ENCODE peak calls at places on chromosomes 13 and 19, in four cellular contexts. A is foreskin keratinocyte, R is heart right ventricle, H is transverse colon. N is an unnamed sample. For H3K4me1, the result is how much of the 10 kb centered on the place peaks cover.

GRCh38 chr13:75362026-75362425 is 119.9 kb downstream of the TBC1D4 start:
- DNase-seq in A (no peak), R (no peak), H (no peak), N (no peak)

GRCh38 chr13:48798180-48798579 is 144.5 kb downstream of the CYSLTR2 start:
- DNase-seq in A (no peak), H (no peak), R (no peak), N (no peak)

GRCh38 chr13:89163081-89163480 is 1491.9 kb downstream of the SLITRK5 start:
- DNase-seq in A (no peak), R (no peak), H (no peak), N (no peak)

GRCh38 chr13:102948006-102948405 is 102.2 kb downstream of the ERCC5 start:
- DNase-seq in H (no peak), R (peak), A (no peak), N (no peak)

GRCh38 chr19:1967087-1967608 is 26.2 kb downstream of the CSNK1G2 start:
- DNase-seq in R (no peak), H (no peak), A (no peak), N (no peak)

GRCh38 chr13:74097116-74097515 is 37.1 kb downstream of the KLF12 start:
- DNase-seq in A (no peak), R (no peak), H (no peak), N (no peak)

GRCh38 chr19:47729468-47729798 is 15.9 kb upstream of the NOP53 start:
- DNase-seq in A (peak), R (peak), H (peak), N (peak)

GRCh38 chr13:23069571-23069970 is 111.2 kb upstream of the SGCG start:
- DNase-seq in H (no peak), R (no peak), A (peak), N (no peak)

GRCh38 chr19:33646306-33646705 is 24.6 kb downstream of the CHST8 start:
- DNase-seq in R (no peak), H (no peak), A (no peak), N (no peak)

GRCh38 chr19:2634228-2634951 is 68.1 kb downstream of the GNG7 start:
- DNase-seq in R (no peak), A (no peak), H (no peak), N (no peak)

GRCh38 chr13:100636004-100636403 is 38.6 kb downstream of the TMTC4 start:
- DNase-seq in H (no peak), R (no peak), A (no peak), N (no peak)

GRCh38 chr19:52603558-52604207 is 33.6 kb downstream of the ZNF701 start:
- DNase-seq in A (no peak), R (no peak), H (no peak), N (no peak)

GRCh38 chr19:49824662-49825061 is 6.6 kb downstream of the MED25 start:
- DNase-seq in R (no peak), A (no peak), H (no peak), N (no peak)

GRCh38 chr13:77409412-77409811 is 82.5 kb upstream of the MYCBP2 start:
- DNase-seq in A (no peak), R (no peak), H (no peak), N (no peak)

GRCh38 chr13:80342541-80343371 is 1.8 kb upstream of the SPRY2 start:
- DNase-seq in A (no peak), H (peak), R (peak), N (peak)

GRCh38 chr13:21124853-21125252 is 51.5 kb downstream of the SKA3 start:
- DNase-seq in A (no peak), H (no peak), R (no peak), N (no peak)

DNA sequence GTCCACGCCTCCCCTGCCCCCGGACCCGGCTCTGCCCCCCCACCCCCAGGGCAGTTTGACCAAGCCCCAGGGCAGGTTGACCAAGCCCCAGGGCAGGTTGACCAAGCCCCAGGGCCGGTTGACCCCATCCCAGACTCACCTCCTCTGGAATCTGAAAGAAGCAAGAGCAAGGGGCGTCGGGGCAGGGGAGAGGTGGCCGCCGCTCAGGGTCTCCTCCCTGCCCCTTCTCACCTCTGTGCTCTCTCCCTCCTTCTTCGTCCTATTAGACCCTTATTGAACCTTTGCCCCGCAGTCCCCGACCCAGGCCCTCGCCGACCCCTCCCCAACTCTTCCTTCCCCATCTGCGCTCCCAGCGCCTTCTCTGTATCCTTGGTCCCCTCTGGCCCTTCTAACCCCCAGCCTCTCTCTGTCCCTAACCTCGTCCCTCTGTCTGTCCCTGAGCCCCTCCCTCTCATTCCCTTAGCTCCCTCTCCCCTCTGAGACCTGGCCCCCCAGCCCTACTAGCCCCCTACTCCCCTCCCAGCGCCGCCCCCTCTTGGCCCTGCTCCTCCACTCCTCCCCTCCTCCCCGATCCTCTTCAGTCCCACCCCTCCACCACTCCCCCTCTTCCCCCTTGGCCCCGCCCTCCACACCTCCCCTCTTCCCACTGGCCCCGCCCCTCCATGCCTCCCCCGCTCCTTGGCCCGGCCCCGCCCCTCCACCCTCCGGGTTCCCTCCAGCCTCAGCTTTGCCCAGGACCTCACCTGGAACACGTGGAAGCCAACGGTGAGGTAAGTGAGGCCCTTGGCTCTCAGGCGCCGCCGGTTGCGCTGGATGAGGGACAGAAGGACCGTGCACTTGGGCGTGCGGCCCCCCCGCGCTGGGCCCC is 7.6 kb downstream of the CAPN12 start:
- DNase-seq in H (peak), R (peak), A (no peak), N (peak)
- H3K4me1 ChIP-seq in H (under half), R (under half), A (under half), N (under half)

DNA sequence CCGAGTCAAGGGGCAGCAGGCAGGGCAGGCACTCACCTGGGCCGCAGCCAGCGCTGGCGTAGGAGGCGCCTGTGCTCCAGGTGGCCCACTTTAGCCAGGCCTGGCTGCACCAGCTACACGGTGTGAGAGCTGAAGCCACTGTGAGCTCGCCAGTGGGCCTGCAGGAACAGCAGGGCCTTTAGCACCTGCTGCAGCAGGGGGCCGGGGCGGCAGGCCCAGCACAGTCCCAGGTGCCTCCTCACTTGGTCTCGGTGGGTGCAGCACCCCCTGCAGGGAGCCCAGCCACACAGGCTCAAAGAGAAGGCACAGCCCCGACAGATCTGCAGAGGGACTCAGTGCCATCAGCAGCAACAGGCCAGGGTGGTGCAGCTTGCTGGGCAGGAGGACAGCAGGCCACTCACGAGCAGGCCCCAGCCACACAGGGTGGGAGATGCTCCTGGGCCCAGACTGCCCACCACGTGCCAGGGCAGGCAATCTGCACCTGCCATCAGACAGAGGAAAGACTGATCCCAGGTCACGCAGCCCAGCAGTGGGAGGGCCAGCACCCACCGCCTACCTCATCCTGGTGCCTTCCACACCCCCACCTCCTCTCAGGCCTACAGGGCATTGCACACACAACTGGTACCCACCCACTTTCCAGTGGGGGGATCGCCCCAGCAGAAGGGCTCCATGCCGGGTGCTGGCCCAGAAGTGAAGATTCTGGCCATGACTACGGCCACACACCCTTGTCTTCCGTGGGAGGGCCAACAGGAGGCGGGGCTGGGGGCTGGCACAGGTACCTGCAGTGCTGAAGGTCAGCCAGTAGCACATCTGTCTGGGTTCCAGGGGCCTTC is 15.8 kb downstream of the ARHGAP33 start:
- DNase-seq in H (no peak), A (no peak), R (no peak), N (no peak)
- TF ChIP-seq CTCF in H (no peak), A (peak), R (no peak), N (no peak)

GRCh38 chr19:55488986-55489710 is 912 bp downstream of the SSC5D start:
- DNase-seq in R (no peak), H (no peak), A (no peak), N (no peak)

GRCh38 chr19:55487884-55488687 is at the start of gene SSC5D:
- DNase-seq in R (no peak), H (no peak), A (no peak), N (peak)

GRCh38 chr19:55485439-55486011 is 537 bp downstream of the NAT14 start:
- DNase-seq in A (no peak), R (no peak), H (no peak), N (no peak)

GRCh38 chr19:55486043-55486970 is 1.3 kb downstream of the NAT14 start:
- DNase-seq in A (no peak), R (no peak), H (no peak), N (no peak)

DNA sequence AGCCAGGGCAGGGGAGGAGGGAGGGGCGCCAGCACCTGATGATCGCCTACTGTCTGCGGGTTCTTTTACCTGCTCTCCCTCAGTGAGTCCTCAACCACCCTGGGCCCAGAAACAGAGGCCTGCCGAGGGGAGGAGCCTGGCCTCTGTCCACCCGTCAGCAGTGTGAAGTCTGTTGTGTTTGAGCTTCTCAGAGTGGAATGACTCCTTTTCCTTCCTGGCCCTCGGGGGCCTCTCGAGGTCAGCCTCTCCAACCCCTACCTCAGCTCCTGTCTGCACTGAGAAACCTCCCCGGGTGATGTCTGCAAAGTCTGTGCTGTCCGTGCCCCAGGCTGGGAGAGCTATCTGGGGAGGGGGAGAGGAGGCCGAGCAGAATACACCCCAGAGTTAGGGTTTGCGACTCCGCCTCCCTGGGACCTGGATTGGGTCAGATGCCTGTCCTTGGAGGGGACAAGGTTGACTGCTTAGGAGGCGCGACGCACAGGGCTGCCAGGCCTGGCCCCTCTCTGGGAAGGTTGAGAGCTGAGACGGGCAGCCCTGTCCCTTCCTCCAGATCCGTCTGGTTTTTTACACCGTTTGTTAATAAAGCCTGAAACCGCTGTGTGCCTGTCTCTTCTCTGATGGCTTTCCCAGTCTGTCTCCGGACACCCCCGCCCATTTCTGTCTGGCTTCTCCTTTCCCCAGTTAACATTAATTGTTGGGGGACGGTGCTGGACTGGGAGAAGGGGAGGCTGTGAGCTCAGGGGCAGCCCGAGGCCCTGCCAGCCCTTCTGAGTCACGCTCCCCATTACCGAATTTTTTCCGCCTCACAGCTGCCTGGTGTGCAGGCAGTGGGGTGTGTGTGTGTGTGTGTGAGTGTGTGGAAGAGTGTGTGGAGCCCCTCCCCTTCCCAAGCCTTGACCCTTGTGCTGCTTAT is 1.0 kb upstream of the SSC5D start:
- DNase-seq in H (peak), R (peak), A (peak), N (peak)
- H3K4me1 ChIP-seq in H (under half), R (half or more), A (under half), N (under half)

DNA sequence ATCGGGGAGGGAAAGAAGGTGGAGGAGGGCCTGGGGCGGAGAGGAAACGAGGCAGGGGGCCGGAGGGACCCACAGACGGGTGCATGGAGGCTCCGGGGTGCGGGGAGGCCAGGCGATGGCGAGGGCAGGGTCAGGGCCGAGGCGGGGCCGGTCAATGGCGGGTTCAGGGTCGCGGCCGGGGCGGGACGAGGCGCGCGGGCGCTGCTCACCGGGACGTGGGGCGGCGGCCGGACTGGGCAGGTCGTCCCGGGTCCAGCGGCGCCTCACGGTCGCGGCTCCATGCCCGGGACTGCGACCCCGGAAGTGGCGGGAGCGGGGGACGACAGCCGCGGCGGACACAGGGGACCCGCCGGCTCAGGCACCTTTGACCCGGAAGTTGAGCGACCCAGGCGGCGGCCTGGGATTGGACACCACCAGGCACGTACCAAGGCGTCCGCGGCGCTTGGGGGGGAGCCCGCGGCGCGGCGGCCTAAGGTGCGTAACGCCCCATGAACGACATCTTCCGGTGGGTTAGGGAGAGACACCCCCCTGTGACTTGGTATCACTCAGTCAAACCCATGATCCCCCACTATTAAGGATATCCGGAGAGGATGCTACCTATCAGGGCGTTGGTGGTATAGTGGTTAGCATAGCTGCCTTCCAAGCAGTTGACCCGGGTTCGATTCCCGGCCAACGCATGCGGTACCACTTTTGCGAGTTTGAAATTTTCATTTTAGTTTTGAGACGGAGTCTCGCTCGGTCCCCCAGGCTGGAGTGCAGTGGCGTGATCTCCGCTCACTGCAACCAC is at the start of gene DPP9:
- DNase-seq in A (peak), R (peak), H (peak), N (peak)
- TF ChIP-seq CTCF in A (peak), R (peak), H (peak), N (no peak)